ENCODE peak calls at places on chromosome 9, in five cellular contexts. U is tibial artery, K is HuH-7.5, W is hippocampal formation, D is iPS DF 6.9. P is an unnamed sample.

GRCh38 chr9:97479496-97480159 is 21.8 kb upstream of the TMOD1 start:
- DNase-seq in W (no peak), U (no peak), D (no peak), K (no peak), P (no peak)

GRCh38 chr9:36837431-36838405 is 196.3 kb downstream of the PAX5 start:
- DNase-seq in U (no peak), W (no peak), D (no peak), K (no peak), P (no peak)

GRCh38 chr9:36903541-36904435 is 130.3 kb downstream of the PAX5 start:
- DNase-seq in W (no peak), U (no peak), D (no peak), K (no peak), P (no peak)

GRCh38 chr9:20771721-20772120 is 87.7 kb downstream of the FOCAD start:
- DNase-seq in U (no peak), K (no peak), D (no peak), W (no peak), P (no peak)

GRCh38 chr9:111937781-111938426 is 41.3 kb downstream of the UGCG start:
- DNase-seq in D (no peak), W (no peak), K (no peak), U (peak), P (no peak)

GRCh38 chr9:98625728-98626127 is 83.0 kb downstream of the GABBR2 start:
- DNase-seq in K (no peak), D (no peak), U (no peak), W (no peak), P (no peak)

GRCh38 chr9:114911167-114911821 is 19.1 kb downstream of the TNFSF8 start:
- DNase-seq in D (peak), K (peak), U (no peak), W (peak), P (peak)

GRCh38 chr9:19127881-19128719 is 808 bp upstream of the PLIN2 start:
- DNase-seq in W (no peak), K (peak), D (no peak), U (no peak), P (no peak)

GRCh38 chr9:134418986-134419683 is 92.9 kb downstream of the RXRA start:
- DNase-seq in W (no peak), K (no peak), D (no peak), U (no peak), P (peak)

GRCh38 chr9:34601883-34602570 is 9.9 kb downstream of the RPP25L start:
- DNase-seq in D (no peak), K (no peak), U (no peak), W (no peak), P (no peak)

GRCh38 chr9:129835860-129836223 is 584 bp downstream of the USP20 start:
- DNase-seq in K (peak), W (no peak), D (no peak), U (no peak), P (peak)

GRCh38 chr9:134597957-134598883 is 43.4 kb upstream of the COL5A1 start:
- DNase-seq in K (no peak), W (no peak), D (no peak), U (no peak), P (no peak)

P was measured in G401.